ENCODE peak calls at places on chromosome 16, in seven cellular contexts. One of them, this sample, is unnamed.

GRCh38 chr16:87740909-87741424 is 24.8 kb downstream of the KLHDC4 start:
- DNase-seq in HCT116: no peak
- DNase-seq in K562: no peak
- DNase-seq in GM12878: no peak
- DNase-seq in HepG2: no peak
- DNase-seq in H1: no peak
- DNase-seq in SK-N-SH: no peak
- DNase-seq in this sample: no peak

GRCh38 chr16:59181821-59182420 is 447.8 kb upstream of the GOT2 start:
- DNase-seq in GM12878: no peak
- DNase-seq in HCT116: no peak
- DNase-seq in K562: no peak
- DNase-seq in H1: no peak
- DNase-seq in SK-N-SH: no peak
- DNase-seq in HepG2: no peak
- DNase-seq in this sample: no peak

GRCh38 chr16:2078096-2078495 is 30.3 kb downstream of the TSC2 start:
- DNase-seq in K562: no peak
- DNase-seq in SK-N-SH: no peak
- DNase-seq in HCT116: no peak
- DNase-seq in HepG2: no peak
- DNase-seq in H1: no peak
- DNase-seq in GM12878: no peak
- DNase-seq in this sample: no peak

GRCh38 chr16:53726625-53727024 is 22.7 kb downstream of the FTO start:
- DNase-seq in H1: no peak
- DNase-seq in HepG2: peak
- DNase-seq in GM12878: no peak
- DNase-seq in HCT116: no peak
- DNase-seq in K562: no peak
- DNase-seq in SK-N-SH: no peak
- DNase-seq in this sample: no peak

GRCh38 chr16:83772806-83773205 is 35.0 kb upstream of the HSBP1 start:
- DNase-seq in GM12878: no peak
- DNase-seq in SK-N-SH: no peak
- DNase-seq in H1: no peak
- DNase-seq in HCT116: no peak
- DNase-seq in HepG2: no peak
- DNase-seq in K562: no peak
- DNase-seq in this sample: no peak

GRCh38 chr16:58518083-58518979 is 3.0 kb downstream of the SETD6 start:
- DNase-seq in HCT116: no peak
- DNase-seq in GM12878: peak
- DNase-seq in HepG2: no peak
- DNase-seq in H1: no peak
- DNase-seq in SK-N-SH: no peak
- DNase-seq in K562: no peak
- DNase-seq in this sample: no peak

GRCh38 chr16:9235837-9236236 is 144.4 kb downstream of the HAPSTR1 start:
- DNase-seq in HepG2: no peak
- DNase-seq in K562: no peak
- DNase-seq in GM12878: no peak
- DNase-seq in SK-N-SH: no peak
- DNase-seq in HCT116: no peak
- DNase-seq in H1: no peak
- DNase-seq in this sample: no peak

GRCh38 chr16:86761117-86761971 is 183.0 kb downstream of the FOXL1 start:
- DNase-seq in GM12878: no peak
- DNase-seq in SK-N-SH: peak
- DNase-seq in K562: peak
- DNase-seq in HepG2: peak
- DNase-seq in HCT116: peak
- DNase-seq in H1: no peak
- DNase-seq in this sample: no peak

GRCh38 chr16:78606572-78606971 is 507.1 kb downstream of the WWOX start:
- DNase-seq in H1: no peak
- DNase-seq in SK-N-SH: no peak
- DNase-seq in HepG2: no peak
- DNase-seq in GM12878: no peak
- DNase-seq in HCT116: no peak
- DNase-seq in K562: no peak
- DNase-seq in this sample: no peak

GRCh38 chr16:63363738-63364137 is 1327.5 kb upstream of the CDH8 start:
- DNase-seq in SK-N-SH: no peak
- DNase-seq in GM12878: no peak
- DNase-seq in HepG2: peak
- DNase-seq in K562: no peak
- DNase-seq in H1: no peak
- DNase-seq in HCT116: no peak
- DNase-seq in this sample: no peak

GRCh38 chr16:85637808-85638186 is 24.7 kb downstream of the GSE1 start:
- DNase-seq in GM12878: no peak
- DNase-seq in HCT116: no peak
- DNase-seq in HepG2: no peak
- DNase-seq in K562: no peak
- DNase-seq in SK-N-SH: no peak
- DNase-seq in H1: no peak
- DNase-seq in this sample: no peak

GRCh38 chr16:86968866-86969265 is 348.3 kb downstream of the C16orf95 start:
- DNase-seq in GM12878: no peak
- DNase-seq in HepG2: no peak
- DNase-seq in K562: peak
- DNase-seq in HCT116: no peak
- DNase-seq in H1: no peak
- DNase-seq in SK-N-SH: no peak
- DNase-seq in this sample: no peak

GRCh38 chr16:47731252-47731651 is 270.1 kb downstream of the PHKB start:
- DNase-seq in GM12878: no peak
- DNase-seq in HCT116: no peak
- DNase-seq in HepG2: peak
- DNase-seq in SK-N-SH: no peak
- DNase-seq in H1: no peak
- DNase-seq in K562: no peak
- DNase-seq in this sample: no peak

GRCh38 chr16:47866431-47866830 is 289.4 kb downstream of the ABCC12 start:
- DNase-seq in H1: no peak
- DNase-seq in SK-N-SH: no peak
- DNase-seq in K562: no peak
- DNase-seq in GM12878: no peak
- DNase-seq in HCT116: no peak
- DNase-seq in HepG2: no peak
- DNase-seq in this sample: no peak

GRCh38 chr16:21057875-21058274 is 92.8 kb downstream of the DNAH3 start:
- DNase-seq in H1: no peak
- DNase-seq in HepG2: no peak
- DNase-seq in GM12878: no peak
- DNase-seq in K562: no peak
- DNase-seq in HCT116: no peak
- DNase-seq in SK-N-SH: no peak
- DNase-seq in this sample: no peak

GRCh38 chr16:56878455-56878854 is 13.4 kb downstream of the SLC12A3 start:
- DNase-seq in HepG2: no peak
- DNase-seq in K562: no peak
- DNase-seq in SK-N-SH: no peak
- DNase-seq in H1: no peak
- DNase-seq in GM12878: no peak
- DNase-seq in HCT116: no peak
- DNase-seq in this sample: no peak

GRCh38 chr16:57766714-57767348 is 31.3 kb downstream of the KATNB1 start:
- DNase-seq in H1: no peak
- DNase-seq in K562: no peak
- DNase-seq in HCT116: no peak
- DNase-seq in HepG2: no peak
- DNase-seq in GM12878: no peak
- DNase-seq in SK-N-SH: no peak
- DNase-seq in this sample: no peak

GRCh38 chr16:64983983-64984382 is 137.9 kb downstream of the CDH11 start:
- DNase-seq in SK-N-SH: peak
- DNase-seq in K562: peak
- DNase-seq in HepG2: peak
- DNase-seq in H1: peak
- DNase-seq in GM12878: no peak
- DNase-seq in HCT116: no peak
- DNase-seq in this sample: no peak

GRCh38 chr16:68083239-68083781 is 1.9 kb upstream of the NFATC3 start:
- DNase-seq in HepG2: no peak
- DNase-seq in H1: no peak
- DNase-seq in K562: no peak
- DNase-seq in SK-N-SH: no peak
- DNase-seq in HCT116: no peak
- DNase-seq in GM12878: no peak
- DNase-seq in this sample: no peak

GRCh38 chr16:56325956-56326355 is 99.4 kb downstream of the AMFR start:
- DNase-seq in K562: no peak
- DNase-seq in HepG2: no peak
- DNase-seq in HCT116: no peak
- DNase-seq in GM12878: no peak
- DNase-seq in SK-N-SH: no peak
- DNase-seq in H1: no peak
- DNase-seq in this sample: no peak

GRCh38 chr16:84258266-84258665 is 18.5 kb upstream of the KCNG4 start:
- DNase-seq in GM12878: no peak
- DNase-seq in H1: no peak
- DNase-seq in SK-N-SH: no peak
- DNase-seq in HCT116: no peak
- DNase-seq in HepG2: no peak
- DNase-seq in K562: no peak
- DNase-seq in this sample: no peak

GRCh38 chr16:47069291-47069690 is 74.5 kb downstream of the NETO2 start:
- DNase-seq in H1: no peak
- DNase-seq in K562: no peak
- DNase-seq in SK-N-SH: no peak
- DNase-seq in HCT116: no peak
- DNase-seq in HepG2: no peak
- DNase-seq in GM12878: no peak
- DNase-seq in this sample: no peak

GRCh38 chr16:15493416-15494181 is 59.2 kb downstream of the BMERB1 start:
- DNase-seq in GM12878: no peak
- DNase-seq in K562: no peak
- DNase-seq in SK-N-SH: no peak
- DNase-seq in HepG2: no peak
- DNase-seq in H1: no peak
- DNase-seq in HCT116: no peak
- DNase-seq in this sample: no peak

GRCh38 chr16:89924298-89924924 is 1.3 kb downstream of the TUBB3 start:
- DNase-seq in SK-N-SH: peak
- DNase-seq in GM12878: no peak
- DNase-seq in K562: peak
- DNase-seq in HCT116: no peak
- DNase-seq in H1: peak
- DNase-seq in HepG2: peak
- DNase-seq in this sample: peak

GRCh38 chr16:89922477-89922883 is 662 bp upstream of the TUBB3 start:
- DNase-seq in GM12878: no peak
- DNase-seq in HCT116: peak
- DNase-seq in SK-N-SH: peak
- DNase-seq in H1: no peak
- DNase-seq in HepG2: peak
- DNase-seq in K562: peak
- DNase-seq in this sample: no peak

GRCh38 chr16:89921699-89922476 is 1.3 kb upstream of the TUBB3 start:
- DNase-seq in H1: no peak
- DNase-seq in GM12878: no peak
- DNase-seq in SK-N-SH: peak
- DNase-seq in HCT116: peak
- DNase-seq in K562: peak
- DNase-seq in HepG2: peak
- DNase-seq in this sample: no peak

GRCh38 chr16:89923640-89924297 is 627 bp downstream of the TUBB3 start:
- DNase-seq in HCT116: no peak
- DNase-seq in SK-N-SH: peak
- DNase-seq in H1: no peak
- DNase-seq in K562: no peak
- DNase-seq in GM12878: no peak
- DNase-seq in HepG2: peak
- DNase-seq in this sample: no peak

GRCh38 chr16:89922884-89923639 is at the start of gene TUBB3:
- DNase-seq in GM12878: no peak
- DNase-seq in K562: peak
- DNase-seq in SK-N-SH: peak
- DNase-seq in HepG2: peak
- DNase-seq in HCT116: peak
- DNase-seq in H1: no peak
- DNase-seq in this sample: peak
- TF ChIP-seq JUND in GM12878: no peak
- TF ChIP-seq JUND in K562: no peak
- TF ChIP-seq JUND in SK-N-SH: no peak
- TF ChIP-seq JUND in HepG2: peak
- TF ChIP-seq JUND in HCT116: no peak
- TF ChIP-seq JUND in H1: no peak
- TF ChIP-seq JUND in this sample: no peak

GRCh38 chr16:88948781-88949490 is 28.1 kb downstream of the CBFA2T3 start:
- DNase-seq in K562: no peak
- DNase-seq in SK-N-SH: no peak
- DNase-seq in HCT116: no peak
- DNase-seq in GM12878: no peak
- DNase-seq in HepG2: no peak
- DNase-seq in H1: no peak
- DNase-seq in this sample: peak
- TF ChIP-seq JUND in K562: no peak
- TF ChIP-seq JUND in SK-N-SH: no peak
- TF ChIP-seq JUND in HCT116: no peak
- TF ChIP-seq JUND in GM12878: no peak
- TF ChIP-seq JUND in HepG2: no peak
- TF ChIP-seq JUND in H1: no peak
- TF ChIP-seq JUND in this sample: no peak

DNA sequence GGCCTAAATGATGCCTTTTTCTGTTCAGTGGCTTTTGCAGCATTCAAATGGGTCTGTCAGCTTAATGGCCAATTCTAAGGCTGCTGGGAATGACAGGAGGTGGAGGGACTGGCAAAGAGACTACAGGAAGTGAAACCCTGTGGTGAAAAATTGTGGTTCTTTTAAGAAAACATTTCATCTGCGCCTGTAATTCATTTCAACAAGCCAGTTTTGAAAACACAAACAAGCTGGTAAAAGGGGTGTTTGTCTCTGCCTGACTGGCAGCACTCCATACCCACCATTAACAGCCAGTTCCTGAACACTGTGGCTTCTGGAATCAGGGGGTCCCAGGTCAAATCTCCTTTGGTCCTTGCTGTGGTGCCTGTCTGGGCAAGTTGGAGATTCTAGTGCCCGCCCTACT is 3.6 kb upstream of the KDM8 start:
- DNase-seq in HCT116: no peak
- DNase-seq in HepG2: no peak
- DNase-seq in K562: no peak
- DNase-seq in H1: no peak
- DNase-seq in GM12878: peak
- DNase-seq in SK-N-SH: no peak
- DNase-seq in this sample: no peak
- TF ChIP-seq JUND in HCT116: no peak
- TF ChIP-seq JUND in HepG2: no peak
- TF ChIP-seq JUND in K562: no peak
- TF ChIP-seq JUND in H1: no peak
- TF ChIP-seq JUND in GM12878: no peak
- TF ChIP-seq JUND in SK-N-SH: no peak
- TF ChIP-seq JUND in this sample: no peak

GRCh38 chr16:80703391-80704071 is 100.9 kb downstream of the CDYL2 start:
- DNase-seq in HepG2: no peak
- DNase-seq in SK-N-SH: no peak
- DNase-seq in HCT116: no peak
- DNase-seq in K562: no peak
- DNase-seq in H1: no peak
- DNase-seq in GM12878: no peak
- DNase-seq in this sample: no peak
- TF ChIP-seq JUND in HepG2: no peak
- TF ChIP-seq JUND in SK-N-SH: no peak
- TF ChIP-seq JUND in HCT116: no peak
- TF ChIP-seq JUND in K562: no peak
- TF ChIP-seq JUND in H1: no peak
- TF ChIP-seq JUND in GM12878: no peak
- TF ChIP-seq JUND in this sample: no peak

GRCh38 chr16:26985100-26986065 is 81.3 kb upstream of the C16orf82 start:
- DNase-seq in H1: peak
- DNase-seq in HCT116: no peak
- DNase-seq in SK-N-SH: no peak
- DNase-seq in K562: no peak
- DNase-seq in GM12878: no peak
- DNase-seq in HepG2: no peak
- DNase-seq in this sample: no peak
- TF ChIP-seq JUND in H1: no peak
- TF ChIP-seq JUND in HCT116: no peak
- TF ChIP-seq JUND in SK-N-SH: no peak
- TF ChIP-seq JUND in K562: no peak
- TF ChIP-seq JUND in GM12878: no peak
- TF ChIP-seq JUND in HepG2: no peak
- TF ChIP-seq JUND in this sample: no peak

This sample was measured in T47D.